ENCODE peak calls at places on chromosomes 4 and X, in four cellular contexts. A is ovary, U is DND-41, L is fibroblast of lung. F is an unnamed sample.

GRCh38 chr4:1683903-1684755 is at the start of gene FAM53A:
- DNase-seq in U (peak; percentile 89), L (peak; percentile 73), A (peak; percentile 95), F (peak; percentile 46)

GRCh38 chr4:88189881-88190585 is 31.6 kb upstream of the ABCG2 start:
- DNase-seq in A (no peak), U (no peak), L (no peak), F (peak; percentile 26)

GRCh38 chr4:22190855-22191254 is 242.3 kb upstream of the KCNIP4 start:
- DNase-seq in U (no peak), L (peak; percentile 94), A (no peak), F (peak; percentile 85)

GRCh38 chr4:151753056-151753455 is 7.8 kb downstream of the GATB start:
- DNase-seq in A (no peak), L (peak; percentile 66), U (no peak), F (peak; percentile 97)

GRCh38 chrX:65035451-65035779 is 59.2 kb upstream of the ZC4H2 start:
- DNase-seq in L (peak; percentile 3), A (peak; percentile 31), U (no peak), F (peak; percentile 0)

GRCh38 chr4:8639021-8639420 is 46.5 kb downstream of the CPZ start:
- DNase-seq in U (no peak), L (no peak), A (no peak), F (no peak)

GRCh38 chr4:182874946-182875345 is 42.2 kb downstream of the DCTD start:
- DNase-seq in L (no peak), A (no peak), U (no peak), F (no peak)

GRCh38 chr4:70531981-70532380 is 13.6 kb downstream of the AMTN start:
- DNase-seq in L (no peak), A (no peak), U (no peak), F (no peak)

GRCh38 chr4:69039071-69039470 is 57.2 kb upstream of the UGT2B7 start:
- DNase-seq in U (no peak), L (peak; percentile 25), A (no peak), F (no peak)

GRCh38 chrX:152833378-152833777 is 2.5 kb downstream of the NSDHL start:
- DNase-seq in L (no peak), A (no peak), U (no peak), F (no peak)

GRCh38 chr4:53505947-53506346 is 85.3 kb downstream of the LNX1 start:
- DNase-seq in U (no peak), A (no peak), L (no peak), F (peak; percentile 18)

DNA sequence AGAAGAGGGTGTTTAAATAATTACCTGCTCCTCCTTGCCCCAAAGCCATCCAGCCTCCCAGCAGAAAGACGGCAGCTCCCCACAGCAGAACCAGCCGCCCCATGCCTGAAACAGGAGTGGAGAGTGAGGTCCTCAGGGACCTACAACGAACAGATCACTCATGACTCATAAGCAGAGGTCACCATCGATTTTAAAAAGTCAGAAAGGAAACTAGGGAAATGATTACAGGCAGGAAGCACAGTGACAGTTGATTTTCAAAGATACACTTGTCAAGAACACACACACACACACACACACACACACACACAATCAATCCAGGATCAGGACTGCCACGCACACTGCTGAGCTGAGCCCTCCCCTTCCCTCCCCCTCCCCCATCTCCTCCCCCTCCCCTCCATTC is at the start of gene CRLF2:
- DNase-seq in U (no peak), A (no peak), L (no peak), F (no peak)
- H3K4me3 ChIP-seq in U (no peak within 1 kb of the TSS), A (no peak within 1 kb of the TSS), L (no peak within 1 kb of the TSS), F (no peak within 1 kb of the TSS)

GRCh38 chr4:2787230-2788100 is 5.4 kb upstream of the SH3BP2 start:
- DNase-seq in U (no peak), L (no peak), A (peak; percentile 20), F (no peak)
- TF ChIP-seq CTCF in U (no peak), L (no peak), A (no peak), F (no peak)

GRCh38 chrX:132676561-132677186 is 187.8 kb upstream of the MBNL3 start:
- DNase-seq in A (no peak), L (no peak), U (peak; percentile 8), F (peak; percentile 7)
- H3K27me3 ChIP-seq in A (no peaks in the 10 kb centered on the region), L (no peaks in the 10 kb centered on the region), U (no peaks in the 10 kb centered on the region), F (no peaks in the 10 kb centered on the region)

DNA sequence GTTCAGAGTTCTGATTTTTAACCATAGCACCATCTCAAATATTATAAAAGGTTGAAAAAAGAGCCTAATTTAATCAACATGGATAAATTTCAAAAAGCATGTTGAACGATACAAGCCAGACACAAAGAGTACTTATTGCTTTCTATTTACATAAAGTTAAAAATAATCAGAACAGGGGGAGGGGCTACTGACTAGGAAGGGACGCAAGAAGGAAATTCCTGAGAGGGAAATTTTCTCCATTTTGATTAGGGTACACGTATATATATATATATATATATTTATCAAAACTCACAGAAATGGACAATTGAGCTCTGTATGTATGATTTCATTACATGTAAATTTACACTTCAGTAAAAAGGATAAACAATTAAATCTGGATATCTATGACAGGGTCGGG is 482 bp upstream of the MBTPS2 start:
- DNase-seq in U (no peak), L (peak; percentile 25), A (no peak), F (peak; percentile 13)
- H3K4me3 ChIP-seq in U (peak overlapping the region; percentile 27), L (peak overlapping the region; percentile 65), A (peak overlapping the region; percentile 49), F (peak overlapping the region; percentile 77)